ENCODE peak calls at places on chromosome 12, in nine cellular contexts. R is activated CD4-positive, alpha-beta T cell treated with anti-CD3 and anti-CD28 coated beads for 4 hours; D is tibial nerve; I is stimulated activated CD4-positive, alpha-beta T cell treated with anti-CD3 and anti-CD28 coated beads, Interleukin-1b, Interleukin-23, amount 100 ng/mL, for 24 hours; J is germinal center; V is endothelial cell; O is CD4-positive, alpha-beta memory T cell; G is Karpas-422; Z is ureter. Q is an unnamed sample.

GRCh38 chr12:79514730-79515525 is 175.8 kb downstream of the PAWR start:
- DNase-seq in R (no peak), D (no peak), I (no peak), J (no peak), V (no peak), O (no peak), G (no peak), Z (no peak), Q (no peak)

GRCh38 chr12:92624236-92624635 is 78.6 kb upstream of the PLEKHG7 start:
- DNase-seq in R (no peak), D (no peak), I (no peak), J (no peak), V (no peak), O (no peak), G (no peak), Z (no peak), Q (no peak)

GRCh38 chr12:25550186-25550585 is 2.9 kb downstream of the LMNTD1 start:
- DNase-seq in R (no peak), D (no peak), I (no peak), J (no peak), V (no peak), O (no peak), G (no peak), Z (no peak), Q (no peak)

GRCh38 chr12:120760349-120761245 is 35.0 kb downstream of the ACADS start:
- DNase-seq in R (no peak), D (no peak), I (no peak), J (no peak), V (no peak), O (peak), G (no peak), Z (no peak), Q (no peak)

GRCh38 chr12:53994268-53994690 is 5.7 kb upstream of the HOXC9 start:
- DNase-seq in R (no peak), D (no peak), I (no peak), J (no peak), V (no peak), O (no peak), G (no peak), Z (no peak), Q (no peak)

GRCh38 chr12:51127050-51127729 is 43.8 kb upstream of the CSRNP2 start:
- DNase-seq in R (no peak), D (no peak), I (no peak), J (no peak), V (no peak), O (no peak), G (no peak), Z (no peak), Q (no peak)

GRCh38 chr12:52253391-52254179 is 20.5 kb downstream of the KRT7 start:
- DNase-seq in R (no peak), D (no peak), I (no peak), J (no peak), V (no peak), O (no peak), G (no peak), Z (no peak), Q (no peak)

GRCh38 chr12:6641131-6641530 is 5.4 kb upstream of the LPAR5 start:
- DNase-seq in R (no peak), D (no peak), I (no peak), J (no peak), V (no peak), O (no peak), G (no peak), Z (no peak), Q (no peak)

GRCh38 chr12:84874125-84874824 is 38.3 kb downstream of the SLC6A15 start:
- DNase-seq in R (no peak), D (no peak), I (no peak), J (peak), V (no peak), O (peak), G (peak), Z (no peak), Q (no peak)

GRCh38 chr12:5589055-5589454 is 157.1 kb downstream of the NTF3 start:
- DNase-seq in R (no peak), D (no peak), I (no peak), J (no peak), V (no peak), O (no peak), G (no peak), Z (no peak), Q (no peak)

GRCh38 chr12:104064842-104065441 is 611 bp downstream of the HCFC2 start:
- DNase-seq in R (no peak), D (no peak), I (no peak), J (no peak), V (peak), O (peak), G (no peak), Z (no peak), Q (no peak)

GRCh38 chr12:109951751-109952150 is 44.4 kb downstream of the GIT2 start:
- DNase-seq in R (no peak), D (no peak), I (no peak), J (no peak), V (no peak), O (no peak), G (no peak), Z (no peak), Q (no peak)

GRCh38 chr12:69524755-69525509 is 54.7 kb downstream of the FRS2 start:
- DNase-seq in R (no peak), D (no peak), I (no peak), J (no peak), V (no peak), O (no peak), G (no peak), Z (no peak), Q (no peak)

GRCh38 chr12:62847709-62848108 is 87.2 kb downstream of the PPM1H start:
- DNase-seq in R (no peak), D (no peak), I (no peak), J (no peak), V (no peak), O (no peak), G (no peak), Z (no peak), Q (no peak)

GRCh38 chr12:3677609-3678008 is 75.3 kb downstream of the CRACR2A start:
- DNase-seq in R (no peak), D (no peak), I (no peak), J (no peak), V (no peak), O (no peak), G (no peak), Z (no peak), Q (no peak)

GRCh38 chr12:70267550-70267949 is 24.3 kb downstream of the CNOT2 start:
- DNase-seq in R (no peak), D (no peak), I (no peak), J (no peak), V (no peak), O (no peak), G (no peak), Z (no peak), Q (no peak)

GRCh38 chr12:23767834-23768233 is 181.6 kb downstream of the SOX5 start:
- DNase-seq in R (no peak), D (no peak), I (no peak), J (no peak), V (no peak), O (no peak), G (no peak), Z (no peak), Q (no peak)

GRCh38 chr12:124655317-124656213 is 88.2 kb upstream of the NCOR2 start:
- DNase-seq in R (no peak), D (peak), I (no peak), J (no peak), V (no peak), O (no peak), G (no peak), Z (peak), Q (peak)